ENCODE peak calls at places on chromosome 10, in seven cellular contexts. Z, I, F, X, M, O and R are unnamed samples. For H3K4me1 and H3K9me3, the result is how much of the 10 kb centered on the place peaks cover.

GRCh38 chr10:4013651-4014085 is 228.7 kb upstream of the KLF6 start:
- DNase-seq in Z (no peak), I (no peak), F (no peak), X (no peak), M (no peak), O (no peak), R (no peak)

GRCh38 chr10:126618466-126618865 is 52.0 kb downstream of the C10orf90 start:
- DNase-seq in Z (no peak), I (no peak), F (no peak), X (no peak), M (no peak), O (no peak), R (no peak)

GRCh38 chr10:8912108-8912507 is 857.6 kb downstream of the GATA3 start:
- DNase-seq in Z (no peak), I (no peak), F (no peak), X (no peak), M (no peak), O (no peak), R (no peak)

GRCh38 chr10:9331583-9332008 is 1277.1 kb downstream of the GATA3 start:
- DNase-seq in Z (peak), I (no peak), F (peak), X (peak), M (no peak), O (no peak), R (no peak)

GRCh38 chr10:16828114-16828568 is 10.9 kb upstream of the RSU1 start:
- DNase-seq in Z (peak), I (no peak), F (peak), X (peak), M (peak), O (peak), R (peak)

GRCh38 chr10:49398000-49398861 is 2.3 kb upstream of the DRGX start:
- DNase-seq in Z (peak), I (peak), F (no peak), X (no peak), M (peak), O (peak), R (no peak)

GRCh38 chr10:30705625-30706149 is 76.1 kb upstream of the LYZL2 start:
- DNase-seq in Z (no peak), I (no peak), F (no peak), X (peak), M (no peak), O (no peak), R (no peak)

GRCh38 chr10:119778776-119779445 is 53.1 kb downstream of the INPP5F start:
- DNase-seq in Z (no peak), I (no peak), F (no peak), X (no peak), M (no peak), O (no peak), R (no peak)

GRCh38 chr10:62046522-62047239 is 145.2 kb downstream of the ARID5B start:
- DNase-seq in Z (no peak), I (no peak), F (no peak), X (peak), M (no peak), O (no peak), R (peak)

GRCh38 chr10:132113206-132113605 is 47.5 kb downstream of the JAKMIP3 start:
- DNase-seq in Z (no peak), I (no peak), F (no peak), X (no peak), M (no peak), O (peak), R (no peak)

GRCh38 chr10:72298774-72299519 is 25.2 kb downstream of the DDIT4 start:
- DNase-seq in Z (no peak), I (no peak), F (no peak), X (no peak), M (no peak), O (no peak), R (no peak)

GRCh38 chr10:33196710-33197406 is 137.6 kb downstream of the NRP1 start:
- DNase-seq in Z (no peak), I (no peak), F (no peak), X (no peak), M (no peak), O (peak), R (no peak)

GRCh38 chr10:124123141-124123540 is 29.7 kb upstream of the CHST15 start:
- DNase-seq in Z (no peak), I (no peak), F (no peak), X (no peak), M (no peak), O (no peak), R (no peak)

GRCh38 chr10:108427081-108427480 is 1262.6 kb upstream of the SORCS1 start:
- DNase-seq in Z (no peak), I (no peak), F (no peak), X (no peak), M (no peak), O (no peak), R (no peak)

GRCh38 chr10:46077616-46078268 is 31.7 kb upstream of the MSMB start:
- DNase-seq in Z (no peak), I (no peak), F (no peak), X (no peak), M (no peak), O (no peak), R (no peak)

GRCh38 chr10:48391994-48392393 is 85.5 kb downstream of the MAPK8 start:
- DNase-seq in Z (no peak), I (no peak), F (no peak), X (no peak), M (no peak), O (no peak), R (no peak)
- H3K4me1 ChIP-seq in Z (under half), I (under half), F (under half), X (under half), M (under half), O (under half), R (under half)

GRCh38 chr10:121495719-121496118 is 102.5 kb downstream of the FGFR2 start:
- DNase-seq in Z (no peak), I (no peak), F (no peak), X (no peak), M (no peak), O (peak), R (no peak)

GRCh38 chr10:121498071-121498470 is 100.2 kb downstream of the FGFR2 start:
- DNase-seq in Z (no peak), I (no peak), F (no peak), X (no peak), M (no peak), O (no peak), R (no peak)

GRCh38 chr10:121490906-121491519 is 107.2 kb downstream of the FGFR2 start:
- DNase-seq in Z (no peak), I (peak), F (no peak), X (no peak), M (no peak), O (no peak), R (no peak)

GRCh38 chr10:121497513-121497912 is 100.7 kb downstream of the FGFR2 start:
- DNase-seq in Z (no peak), I (no peak), F (no peak), X (no peak), M (no peak), O (no peak), R (no peak)

DNA sequence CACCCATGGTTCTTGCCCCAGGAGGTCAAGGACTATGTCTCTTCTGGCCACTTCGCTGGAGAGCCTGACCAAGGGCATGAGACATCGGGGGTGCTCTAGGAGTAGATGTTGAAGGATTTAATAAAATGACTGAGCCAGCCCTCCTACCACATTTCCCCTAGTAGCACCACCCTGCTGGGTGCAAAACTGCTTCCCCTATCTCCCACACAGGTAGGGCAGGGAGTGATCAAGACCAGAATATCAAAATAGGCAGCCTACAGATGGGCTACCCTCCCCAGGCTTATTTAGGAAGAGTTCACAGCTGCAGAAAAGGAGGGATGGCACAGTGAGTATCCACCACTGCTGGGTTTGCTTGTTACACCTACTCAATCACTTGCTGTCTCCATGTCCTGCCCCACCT is 103.9 kb downstream of the FGFR2 start:
- DNase-seq in Z (no peak), I (no peak), F (no peak), X (no peak), M (no peak), O (no peak), R (no peak)
- H3K9me3 ChIP-seq in Z (under half), I (under half), F (under half), X (under half), M (under half), O (under half), R (under half)

DNA sequence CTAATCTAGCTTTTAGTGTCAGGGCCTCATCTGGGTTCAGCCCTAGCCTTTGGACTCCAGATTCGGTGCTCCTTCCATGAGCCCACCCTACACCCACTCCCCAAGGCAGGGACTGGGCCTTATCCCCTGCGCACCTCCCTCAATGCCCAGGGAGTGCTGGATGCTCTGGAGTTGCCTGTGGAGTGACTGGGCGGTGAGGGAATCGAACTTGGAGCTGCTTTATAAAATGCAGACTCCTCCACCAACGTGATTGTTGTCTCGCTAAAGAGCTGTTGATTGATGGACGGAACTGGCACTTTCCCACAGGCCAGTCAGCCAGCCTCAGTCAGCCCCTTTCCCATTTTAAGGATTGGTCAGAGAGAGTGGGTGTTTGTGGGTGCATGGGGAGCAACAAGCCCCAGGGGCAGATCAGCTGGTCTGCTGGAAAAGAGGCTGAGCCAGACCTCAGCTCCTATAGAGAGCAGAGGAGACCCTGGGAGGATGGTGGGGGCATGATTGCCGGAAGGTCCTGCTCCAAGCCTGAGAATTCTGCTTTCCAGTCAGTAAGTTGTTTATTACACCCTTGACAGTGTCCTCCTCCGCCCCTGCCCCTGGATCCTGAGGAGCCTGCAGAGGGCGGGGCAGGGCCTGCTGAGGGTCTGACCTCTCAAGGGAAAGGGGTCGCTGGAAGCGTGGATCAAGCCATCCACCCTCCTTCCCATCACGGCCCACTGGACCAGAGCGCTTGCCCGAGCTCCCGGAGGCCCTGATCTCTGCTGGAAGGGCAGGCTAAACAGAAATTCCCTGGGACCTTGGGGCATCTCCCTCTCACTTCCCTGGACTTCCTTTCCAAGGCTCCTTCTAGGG is 16.7 kb downstream of the UNC5B start:
- DNase-seq in Z (no peak), I (peak), F (no peak), X (no peak), M (no peak), O (no peak), R (no peak)
- H3K4me1 ChIP-seq in Z (under half), I (under half), F (under half), X (under half), M (half or more), O (under half), R (under half)

DNA sequence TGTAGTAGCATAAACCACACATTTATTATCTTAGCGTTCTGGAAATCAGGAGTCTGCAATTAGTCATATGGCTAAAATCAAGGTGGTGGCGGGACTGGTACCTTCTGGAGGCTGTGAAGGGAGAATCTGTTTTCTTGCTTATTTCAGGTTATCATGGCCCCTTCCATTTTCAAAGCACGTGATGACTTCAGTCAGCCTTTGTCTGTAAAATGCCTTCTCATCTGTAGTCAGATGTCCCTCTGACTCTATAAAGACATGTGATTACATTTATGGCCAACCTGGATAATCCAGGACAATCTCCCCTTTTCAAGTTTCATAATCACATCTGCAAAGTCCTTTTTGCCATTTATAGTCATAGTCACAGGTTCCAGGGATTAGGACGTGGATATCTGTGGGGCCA is 15.5 kb upstream of the ZNF248 start:
- DNase-seq in Z (no peak), I (no peak), F (no peak), X (no peak), M (no peak), O (no peak), R (no peak)
- H3K9me3 ChIP-seq in Z (under half), I (under half), F (under half), X (under half), M (under half), O (under half), R (under half)

DNA sequence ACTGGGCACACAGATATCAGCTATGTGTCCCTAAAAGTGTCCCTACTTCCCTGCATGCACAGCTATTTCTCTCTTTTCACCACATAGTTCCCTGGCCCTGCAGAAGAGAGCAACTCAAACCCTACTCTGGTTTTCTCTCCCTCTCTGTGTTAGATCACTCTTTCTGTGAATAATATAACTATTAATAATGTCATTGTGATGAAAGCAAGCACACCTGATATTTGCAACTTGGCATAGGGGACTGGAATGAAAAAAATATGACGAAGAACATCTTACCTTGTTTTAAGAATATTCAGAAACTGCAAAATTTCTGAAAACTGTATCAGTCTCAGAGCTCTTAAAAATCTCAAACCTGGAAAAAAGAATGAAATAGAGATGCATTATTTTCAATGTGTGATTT is 516.9 kb downstream of the KCNMA1 start:
- DNase-seq in Z (no peak), I (no peak), F (no peak), X (no peak), M (no peak), O (no peak), R (no peak)
- H3K4me1 ChIP-seq in Z (under half), I (under half), F (under half), X (under half), M (under half), O (under half), R (under half)

GRCh38 chr10:105545101-105545500 is 904.0 kb downstream of the SORCS3 start:
- DNase-seq in Z (no peak), I (no peak), F (no peak), X (no peak), M (no peak), O (no peak), R (no peak)
- H3K9me3 ChIP-seq in Z (under half), I (under half), F (under half), X (under half), M (under half), O (under half), R (under half)